ENCODE peak calls at places on chromosomes 5 and 9, in four cellular contexts. N is IMR-90, R is HepG2, W is K562. P is an unnamed sample.

GRCh38 chr5:31993182-31993961 is 180.7 kb downstream of the GOLPH3 start:
- DNase-seq in N (peak; percentile 50), R (no peak), W (no peak), P (no peak)

GRCh38 chr5:161094411-161094810 is 242.4 kb upstream of the ATP10B start:
- DNase-seq in N (peak; percentile 3), R (no peak), W (no peak), P (no peak)

GRCh38 chr5:172505840-172506638 is 51.7 kb upstream of the SH3PXD2B start:
- DNase-seq in N (no peak), R (no peak), W (no peak), P (peak; percentile 28)

GRCh38 chr5:130289132-130290088 is 385.1 kb downstream of the CHSY3 start:
- DNase-seq in N (no peak), R (no peak), W (no peak), P (no peak)

GRCh38 chr9:121997791-121998190 is 95.3 kb downstream of the TTLL11 start:
- DNase-seq in N (peak; percentile 65), R (no peak), W (no peak), P (no peak)

GRCh38 chr5:176823869-176824412 is 13.6 kb downstream of the UNC5A start:
- DNase-seq in N (no peak), R (no peak), W (no peak), P (peak; percentile 66)

GRCh38 chr9:117927354-117927753 is 223.2 kb downstream of the TLR4 start:
- DNase-seq in N (no peak), R (no peak), W (no peak), P (peak; percentile 46)

GRCh38 chr5:52915176-52915875 is 73.8 kb upstream of the ITGA2 start:
- DNase-seq in N (peak; percentile 75), R (peak; percentile 68), W (peak; percentile 50), P (peak; percentile 59)

GRCh38 chr9:120267929-120268328 is 312.0 kb downstream of the CDK5RAP2 start:
- DNase-seq in N (peak; percentile 12), R (no peak), W (no peak), P (no peak)

GRCh38 chr5:110751902-110752762 is 13.3 kb downstream of the SLC25A46 start:
- DNase-seq in N (peak; percentile 88), R (no peak), W (no peak), P (no peak)

GRCh38 chr5:43335681-43336080 is 22.5 kb upstream of the HMGCS1 start:
- DNase-seq in N (no peak), R (no peak), W (no peak), P (no peak)

GRCh38 chr5:76165961-76166360 is 82.8 kb downstream of the SV2C start:
- DNase-seq in N (peak; percentile 1), R (no peak), W (no peak), P (no peak)

GRCh38 chr5:79120221-79120620 is 8.6 kb downstream of the BHMT start:
- DNase-seq in N (no peak), R (no peak), W (no peak), P (no peak)

GRCh38 chr9:93680445-93681315 is 104.3 kb downstream of the PHF2 start:
- DNase-seq in N (no peak), R (no peak), W (no peak), P (peak; percentile 43)

GRCh38 chr5:77170-77501 is 14.8 kb upstream of the PLEKHG4B start:
- DNase-seq in N (no peak), R (no peak), W (peak; percentile 8), P (no peak)

GRCh38 chr5:150272531-150272930 is 17.0 kb downstream of the CAMK2A start:
- DNase-seq in N (peak; percentile 52), R (peak; percentile 55), W (peak; percentile 35), P (no peak)

DNA sequence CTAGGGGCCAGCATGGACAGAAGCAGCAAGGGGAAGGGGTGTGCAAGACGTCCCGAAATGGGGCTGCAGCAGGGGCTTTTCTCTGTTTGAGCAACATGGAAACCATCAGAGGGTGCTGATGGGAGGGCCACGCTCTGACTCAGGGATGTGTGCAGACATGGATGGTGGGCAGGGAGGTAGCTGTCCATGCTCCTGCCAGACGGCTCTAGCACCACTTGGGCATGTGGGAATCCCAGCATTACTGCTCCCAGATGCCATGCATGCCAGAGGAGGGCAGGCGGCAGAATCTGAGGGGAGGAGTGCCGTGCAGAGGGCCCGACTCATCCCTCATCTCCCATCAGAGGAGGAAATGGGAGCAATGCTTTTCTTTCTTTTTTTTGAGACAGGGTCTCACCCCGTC is 45.6 kb upstream of the SLC25A51 start:
- DNase-seq in N (no peak), R (no peak), W (no peak), P (no peak)
- H3K9ac ChIP-seq in N (no peak overlapping the region), R (no peak overlapping the region), W (no peak overlapping the region), P (no peak overlapping the region)

DNA sequence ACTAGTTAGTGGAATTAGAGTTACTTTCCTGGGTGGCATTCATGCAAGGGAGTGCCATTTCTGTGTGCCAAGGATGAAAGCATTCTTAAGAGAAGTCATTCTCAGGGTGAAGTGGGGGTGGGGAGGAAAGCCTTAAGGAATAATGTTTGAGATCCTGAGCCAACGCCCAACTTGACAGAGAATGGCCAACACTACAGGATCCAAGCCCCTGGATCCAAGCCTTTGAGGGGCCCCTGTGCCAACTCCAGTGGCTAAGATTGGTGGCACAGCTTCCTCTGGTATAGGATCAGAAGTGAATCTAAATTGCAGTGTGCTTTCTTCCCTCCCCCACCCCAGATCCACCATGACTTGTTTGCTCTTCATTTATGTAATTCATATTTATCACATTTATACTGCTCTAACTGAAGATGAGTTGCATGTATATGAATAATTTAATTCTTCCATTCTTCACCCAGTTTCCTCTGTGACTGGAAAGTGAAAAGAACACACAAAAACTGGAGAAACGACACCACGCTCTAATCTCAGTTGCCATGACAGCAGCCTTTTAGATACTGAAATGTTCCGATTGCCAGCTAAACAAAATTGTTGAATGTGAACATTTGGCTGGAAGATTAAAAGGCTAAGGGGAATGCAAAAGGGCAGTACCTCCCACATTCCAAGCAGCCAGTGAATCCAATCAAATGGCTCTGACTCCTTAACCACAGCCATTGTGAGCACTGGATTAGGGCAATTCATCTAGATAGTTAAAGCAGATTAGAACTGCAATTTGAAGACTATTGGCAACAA is 4.5 kb downstream of the ZNF608 start:
- DNase-seq in N (peak; percentile 83), R (no peak), W (no peak), P (no peak)
- TF ChIP-seq MAFK in N (peak; percentile 66), R (no peak), W (no peak), P (no peak)

GRCh38 chr5:154273963-154274827 is 83.7 kb downstream of the GALNT10 start:
- DNase-seq in N (no peak), R (no peak), W (no peak), P (no peak)
- H3K9ac ChIP-seq in N (no peak overlapping the region), R (no peak overlapping the region), W (no peak overlapping the region), P (no peak overlapping the region)

GRCh38 chr9:134747951-134748489 is 106.4 kb downstream of the COL5A1 start:
- DNase-seq in N (no peak), R (no peak), W (no peak), P (no peak)
- TF ChIP-seq MAFK in N (no peak), R (no peak), W (no peak), P (no peak)

DNA sequence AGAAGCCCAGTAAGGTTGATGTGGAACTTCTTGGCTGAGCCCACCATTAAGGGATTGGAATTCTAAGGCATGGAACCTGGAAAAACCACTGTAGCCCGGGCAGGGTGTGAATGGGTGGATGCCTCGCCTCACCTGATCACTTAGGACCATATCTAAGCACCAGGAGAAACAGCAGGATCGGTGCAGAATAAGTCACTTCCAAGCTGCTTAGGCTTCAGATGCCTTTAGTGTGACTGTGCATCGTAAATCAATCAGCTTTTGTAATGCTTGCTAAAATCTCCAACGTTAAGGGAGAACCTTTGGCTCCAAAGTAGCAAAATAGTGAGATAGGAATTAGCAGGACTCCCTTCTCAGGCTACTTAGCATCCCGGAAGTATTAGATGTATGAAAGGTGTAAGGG is 103.9 kb upstream of the MEGF10 start:
- DNase-seq in N (no peak), R (no peak), W (no peak), P (no peak)
- H3K9ac ChIP-seq in N (no peak overlapping the region), R (no peak overlapping the region), W (no peak overlapping the region), P (no peak overlapping the region)

DNA sequence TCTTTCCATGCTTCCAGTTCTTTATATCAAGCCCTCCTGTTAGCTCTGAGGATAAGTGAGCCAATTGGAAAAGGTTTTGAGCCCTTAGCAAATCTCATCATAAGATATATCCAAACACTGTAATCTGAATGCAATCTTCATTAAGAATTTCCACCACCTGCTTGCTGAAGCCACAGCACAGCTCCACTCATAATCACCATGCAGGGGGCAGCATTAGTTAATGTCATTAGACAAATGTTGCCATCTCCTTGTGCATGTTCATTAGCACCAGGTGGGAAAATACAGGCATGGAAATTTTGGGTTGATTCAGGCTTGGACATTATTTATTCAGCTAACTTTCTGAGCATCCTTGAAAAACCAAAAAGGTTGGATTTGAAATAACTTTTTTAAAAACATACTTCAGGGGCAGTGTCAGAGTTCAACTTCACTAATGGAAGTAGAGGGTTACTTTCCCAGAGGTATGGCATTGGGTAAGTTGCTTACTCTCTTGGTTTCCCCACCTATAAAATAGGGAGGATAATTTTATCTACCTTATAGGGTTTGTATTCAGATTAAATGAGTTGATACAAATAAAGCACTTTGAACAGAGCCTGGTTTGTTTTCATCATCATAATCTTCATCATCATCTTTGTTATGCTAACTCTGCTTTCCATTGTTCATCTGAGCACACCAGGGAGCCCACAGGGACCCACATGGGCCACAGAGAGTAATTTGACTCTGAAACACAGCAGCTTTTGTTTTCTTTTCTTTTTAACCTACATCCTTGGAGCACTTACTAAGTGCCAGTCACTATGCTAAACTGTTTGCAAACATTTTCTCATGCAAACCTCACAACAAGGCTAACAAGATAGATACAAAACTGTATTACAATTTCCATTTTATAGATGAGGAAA is 179.0 kb upstream of the SLC24A2 start:
- DNase-seq in N (no peak), R (no peak), W (no peak), P (peak; percentile 33)
- TF ChIP-seq MAFK in N (no peak), R (no peak), W (no peak), P (no peak)

GRCh38 chr5:68266457-68266856 is 50.9 kb downstream of the PIK3R1 start:
- DNase-seq in N (no peak), R (no peak), W (no peak), P (no peak)

GRCh38 chr5:68267044-68267443 is 51.5 kb downstream of the PIK3R1 start:
- DNase-seq in N (no peak), R (no peak), W (no peak), P (no peak)

GRCh38 chr5:68265347-68265746 is 49.8 kb downstream of the PIK3R1 start:
- DNase-seq in N (no peak), R (no peak), W (no peak), P (no peak)

GRCh38 chr5:68264024-68264956 is 48.7 kb downstream of the PIK3R1 start:
- DNase-seq in N (peak; percentile 81), R (peak; percentile 86), W (no peak), P (no peak)

DNA sequence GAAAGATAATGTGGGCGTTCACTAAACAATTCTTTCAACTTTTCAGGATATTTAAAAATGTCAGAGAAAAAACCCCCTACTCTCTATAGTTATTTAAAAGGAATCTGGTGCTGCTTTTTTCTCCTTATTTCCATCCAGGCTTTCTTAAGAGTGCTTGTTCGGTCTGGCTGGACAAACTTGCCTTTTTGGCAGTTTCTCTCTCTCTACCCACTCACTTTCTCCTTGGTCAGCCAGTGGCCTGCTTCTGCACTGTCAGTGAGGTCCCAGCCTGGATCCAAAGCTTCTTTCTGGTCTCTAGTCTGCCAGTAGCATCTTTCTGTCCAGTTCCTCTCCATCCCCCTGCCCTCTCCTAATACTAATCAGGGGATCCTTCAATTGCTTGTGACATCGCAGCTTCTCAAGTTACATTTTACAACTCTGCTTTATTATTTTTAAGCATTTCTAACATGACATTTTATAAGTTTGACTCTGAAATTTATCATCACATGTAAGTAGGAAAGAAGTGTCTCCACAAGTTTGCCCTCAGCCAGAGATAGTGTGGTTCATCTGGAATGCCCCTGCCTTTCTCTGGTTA is 50.4 kb downstream of the PIK3R1 start:
- DNase-seq in N (peak; percentile 23), R (no peak), W (no peak), P (no peak)
- H3K9ac ChIP-seq in N (peak overlapping the region; percentile 65), R (no peak overlapping the region), W (no peak overlapping the region), P (no peak overlapping the region)

GRCh38 chr9:88476491-88477271 is 58.3 kb upstream of the NXNL2 start:
- DNase-seq in N (peak; percentile 28), R (no peak), W (no peak), P (no peak)
- TF ChIP-seq MAFK in N (no peak), R (no peak), W (no peak), P (no peak)

GRCh38 chr9:136983167-136983566 is 374 bp downstream of the LCNL1 start:
- DNase-seq in N (no peak), R (no peak), W (no peak), P (no peak)
- H3K9ac ChIP-seq in N (no peak overlapping the region), R (no peak overlapping the region), W (no peak overlapping the region), P (no peak overlapping the region)

P was measured in H1.